ENCODE peak calls at places on chromosomes 12 and 14, in seven cellular contexts. H is GM23248, O is fibroblast of lung, R is IMR-90, F is neuronal stem cell, D is astrocyte, W is OCI-LY7. Y is an unnamed sample.

GRCh38 chr12:19988918-19989317 is 379.4 kb upstream of the PDE3A start:
- DNase-seq in H (peak; percentile 13), O (no peak), R (no peak), F (no peak), D (no peak), W (no peak), Y (no peak)

GRCh38 chr12:123546281-123546680 is 12.8 kb upstream of the RILPL1 start:
- DNase-seq in H (peak; percentile 51), O (peak; percentile 25), R (peak; percentile 40), F (no peak), D (no peak), W (no peak), Y (no peak)

GRCh38 chr14:88611878-88612277 is 49.0 kb downstream of the ZC3H14 start:
- DNase-seq in H (peak; percentile 28), O (peak; percentile 30), R (peak; percentile 49), F (no peak), D (no peak), W (no peak), Y (no peak)

GRCh38 chr12:92143280-92143679 is 2.4 kb downstream of the BTG1 start:
- DNase-seq in H (no peak), O (no peak), R (no peak), F (no peak), D (no peak), W (no peak), Y (no peak)

GRCh38 chr12:3150820-3151590 is 73.8 kb downstream of the TSPAN9 start:
- DNase-seq in H (peak; percentile 54), O (peak; percentile 70), R (peak; percentile 48), F (no peak), D (peak; percentile 59), W (no peak), Y (no peak)

GRCh38 chr14:70713096-70713875 is 71.6 kb downstream of the TTC9 start:
- DNase-seq in H (no peak), O (no peak), R (no peak), F (no peak), D (no peak), W (no peak), Y (no peak)

GRCh38 chr12:212799-213526 is 994 bp downstream of the SLC6A12 start:
- DNase-seq in H (no peak), O (no peak), R (peak; percentile 6), F (no peak), D (no peak), W (no peak), Y (peak; percentile 40)

GRCh38 chr14:75980856-75981255 is 939 bp downstream of the TGFB3 start:
- DNase-seq in H (peak; percentile 55), O (no peak), R (no peak), F (no peak), D (no peak), W (no peak), Y (no peak)

GRCh38 chr14:74491952-74492351 is 1.2 kb downstream of the NPC2 start:
- DNase-seq in H (peak; percentile 64), O (peak; percentile 43), R (peak; percentile 40), F (no peak), D (no peak), W (peak; percentile 75), Y (peak; percentile 36)

GRCh38 chr14:85387181-85387580 is 142.8 kb upstream of the FLRT2 start:
- DNase-seq in H (no peak), O (no peak), R (no peak), F (no peak), D (no peak), W (no peak), Y (no peak)

GRCh38 chr12:90690120-90690519 is 264.9 kb downstream of the CCER1 start:
- DNase-seq in H (no peak), O (no peak), R (no peak), F (no peak), D (no peak), W (no peak), Y (no peak)

GRCh38 chr14:52397844-52398243 is 83.7 kb downstream of the PTGER2 start:
- DNase-seq in H (no peak), O (no peak), R (peak; percentile 49), F (no peak), D (no peak), W (no peak), Y (no peak)

GRCh38 chr12:26047401-26048226 is 77.2 kb downstream of the BHLHE41 start:
- DNase-seq in H (no peak), O (peak; percentile 32), R (no peak), F (no peak), D (no peak), W (no peak), Y (no peak)

GRCh38 chr12:68479832-68480291 is 130.8 kb upstream of the RAP1B start:
- DNase-seq in H (peak; percentile 63), O (peak; percentile 80), R (peak; percentile 57), F (no peak), D (peak; percentile 78), W (no peak), Y (no peak)
- H3K4me1 ChIP-seq in H (peaks cover 30% of the 10 kb centered on the region), O (no peaks in the 10 kb centered on the region), R (peaks cover 8% of the 10 kb centered on the region), F (peaks cover 3% of the 10 kb centered on the region), D (peaks cover 3% of the 10 kb centered on the region), W (peaks cover 4% of the 10 kb centered on the region), Y (no peaks in the 10 kb centered on the region)

GRCh38 chr12:40216516-40217288 is 8.1 kb upstream of the LRRK2 start:
- DNase-seq in H (no peak), O (no peak), R (no peak), F (no peak), D (no peak), W (no peak), Y (no peak)
- H2AFZ ChIP-seq in H (no peak overlapping the region), O (no peak overlapping the region), R (no peak overlapping the region), F (no peak overlapping the region), D (no peak overlapping the region), W (peak overlapping the region; percentile 5), Y (no peak overlapping the region)

GRCh38 chr14:81329640-81330385 is 70.3 kb downstream of the STON2 start:
- DNase-seq in H (no peak), O (no peak), R (no peak), F (no peak), D (no peak), W (no peak), Y (no peak)

GRCh38 chr14:81323094-81323493 is 77.0 kb downstream of the STON2 start:
- DNase-seq in H (no peak), O (no peak), R (no peak), F (no peak), D (no peak), W (no peak), Y (no peak)

GRCh38 chr14:81323621-81324400 is 76.3 kb downstream of the STON2 start:
- DNase-seq in H (no peak), O (peak; percentile 38), R (no peak), F (no peak), D (peak; percentile 32), W (no peak), Y (peak; percentile 81)

GRCh38 chr14:81330619-81331122 is 69.5 kb downstream of the STON2 start:
- DNase-seq in H (no peak), O (no peak), R (no peak), F (no peak), D (no peak), W (no peak), Y (no peak)

GRCh38 chr14:81326451-81326850 is 73.7 kb downstream of the STON2 start:
- DNase-seq in H (no peak), O (no peak), R (no peak), F (no peak), D (no peak), W (no peak), Y (no peak)
- H3K4me2 ChIP-seq in H (no peak overlapping the region), O (no peak overlapping the region), R (no peak overlapping the region), F (no peak overlapping the region), D (no peak overlapping the region), W (no peak overlapping the region), Y (no peak overlapping the region)

GRCh38 chr14:68755016-68755353 is 37.9 kb downstream of the ZFP36L1 start:
- DNase-seq in H (no peak), O (no peak), R (no peak), F (no peak), D (no peak), W (no peak), Y (no peak)
- H3K4me1 ChIP-seq in H (peaks cover 5% of the 10 kb centered on the region), O (peaks cover 3% of the 10 kb centered on the region), R (no peaks in the 10 kb centered on the region), F (peaks cover 3% of the 10 kb centered on the region), D (no peaks in the 10 kb centered on the region), W (peaks cover 8% of the 10 kb centered on the region), Y (peaks cover 61% of the 10 kb centered on the region)

GRCh38 chr14:50230601-50231474 is 540 bp downstream of the SOS2 start:
- DNase-seq in H (peak; percentile 74), O (peak; percentile 54), R (peak; percentile 59), F (no peak), D (peak; percentile 45), W (peak; percentile 66), Y (peak; percentile 69)

GRCh38 chr14:50232276-50232642 is 881 bp upstream of the SOS2 start:
- DNase-seq in H (no peak), O (no peak), R (no peak), F (no peak), D (no peak), W (no peak), Y (no peak)

GRCh38 chr14:50229646-50230045 is 1.7 kb downstream of the SOS2 start:
- DNase-seq in H (no peak), O (no peak), R (no peak), F (no peak), D (no peak), W (peak; percentile 9), Y (no peak)

GRCh38 chr14:50233335-50234250 is 2.2 kb upstream of the SOS2 start:
- DNase-seq in H (no peak), O (no peak), R (no peak), F (no peak), D (no peak), W (no peak), Y (no peak)

DNA sequence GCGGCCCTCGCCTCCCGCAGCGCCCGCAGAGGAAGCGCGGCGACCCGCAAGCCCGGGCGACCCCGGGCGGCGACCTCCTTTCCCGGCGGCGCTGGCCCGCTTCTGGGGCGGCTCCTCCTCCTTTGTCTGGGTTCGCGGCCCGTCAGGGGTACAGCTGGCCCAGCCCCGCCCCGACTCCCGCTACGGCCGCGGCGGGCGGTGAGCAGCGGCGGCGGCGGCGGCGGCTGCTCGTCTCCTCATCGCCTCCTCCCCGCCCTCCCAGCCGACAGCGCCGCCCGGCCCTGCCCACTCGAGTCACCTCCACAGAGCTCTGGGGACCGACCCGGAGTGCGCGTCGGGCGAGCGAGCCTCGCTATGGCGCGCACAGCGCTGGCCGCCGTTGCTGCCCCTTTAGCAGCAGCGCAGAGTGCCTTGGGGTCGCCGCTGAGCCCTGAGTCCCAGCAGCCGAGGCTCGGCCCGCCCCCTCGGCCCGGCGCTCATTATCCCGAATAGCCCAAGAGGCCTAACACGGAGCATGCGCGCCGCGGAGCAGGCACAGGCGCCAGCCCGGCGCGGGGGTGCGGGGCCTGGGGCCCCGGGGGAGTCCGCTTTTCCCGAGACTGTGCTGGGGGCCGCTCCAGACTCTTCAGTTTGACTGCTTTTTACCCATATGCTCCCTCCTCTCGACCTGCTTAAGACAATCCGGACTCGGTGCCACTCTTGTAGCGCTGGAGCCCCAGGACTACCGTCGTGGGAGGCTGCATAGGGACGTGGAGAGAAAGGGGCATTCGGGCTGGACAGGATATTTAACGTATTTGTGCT is at the start of gene SOS2:
- DNase-seq in H (peak; percentile 95), O (peak; percentile 81), R (peak; percentile 71), F (peak; percentile 91), D (peak; percentile 68), W (peak; percentile 91), Y (peak; percentile 96)
- H2AFZ ChIP-seq in H (peak within 1 kb of the TSS; percentile 88), O (peak within 1 kb of the TSS; percentile 97), R (peak within 1 kb of the TSS; percentile 99), F (peak within 1 kb of the TSS; percentile 96), D (peak within 1 kb of the TSS; percentile 97), W (peak within 1 kb of the TSS; percentile 98), Y (peak within 1 kb of the TSS; percentile 76)

Y was measured in hepatocyte.